ENCODE peak calls at places on chromosomes 2 and 18, in four cellular contexts. U is LNCaP clone FGC, Z is AG10803, G is tibial artery. R is an unnamed sample.

GRCh38 chr2:232476045-232476444 is 11.6 kb downstream of the ECEL1 start:
- DNase-seq in G (no peak), Z (no peak), U (no peak), R (no peak)

GRCh38 chr18:35463050-35463449 is 34.7 kb downstream of the INO80C start:
- DNase-seq in U (no peak), G (no peak), Z (no peak), R (no peak)

GRCh38 chr2:197599285-197599965 is 76.0 kb downstream of the RFTN2 start:
- DNase-seq in G (no peak), U (no peak), Z (peak), R (no peak)

GRCh38 chr2:6916736-6917070 is 509 bp upstream of the RNF144A start:
- DNase-seq in Z (no peak), G (no peak), U (no peak), R (no peak)

GRCh38 chr2:214713080-214713830 is 96.2 kb downstream of the BARD1 start:
- DNase-seq in U (peak), Z (no peak), G (no peak), R (no peak)

GRCh38 chr2:168686485-168687191 is 115.8 kb upstream of the NOSTRIN start:
- DNase-seq in U (no peak), Z (no peak), G (no peak), R (no peak)

GRCh38 chr18:1593091-1593490 is 688.4 kb downstream of the ADCYAP1 start:
- DNase-seq in U (no peak), G (no peak), Z (no peak), R (no peak)

GRCh38 chr2:150391779-150392178 is 95.7 kb downstream of the RND3 start:
- DNase-seq in U (no peak), G (no peak), Z (peak), R (no peak)

GRCh38 chr2:133390151-133390550 is 178.1 kb downstream of the NCKAP5 start:
- DNase-seq in U (no peak), Z (peak), G (no peak), R (no peak)

GRCh38 chr2:169715379-169716228 is 18.0 kb upstream of the KLHL23 start:
- DNase-seq in G (no peak), Z (peak), U (peak), R (no peak)

GRCh38 chr2:189719531-189719930 is 43.1 kb downstream of the OSGEPL1 start:
- DNase-seq in Z (no peak), G (no peak), U (no peak), R (no peak)

GRCh38 chr2:202169131-202169530 is 69.3 kb downstream of the SUMO1 start:
- DNase-seq in G (no peak), U (no peak), Z (no peak), R (no peak)

GRCh38 chr2:60439219-60439974 is 114.1 kb downstream of the BCL11A start:
- DNase-seq in U (no peak), G (peak), Z (no peak), R (no peak)
- TF ChIP-seq CTCF in U (no peak), G (no peak), Z (peak), R (no peak)

DNA sequence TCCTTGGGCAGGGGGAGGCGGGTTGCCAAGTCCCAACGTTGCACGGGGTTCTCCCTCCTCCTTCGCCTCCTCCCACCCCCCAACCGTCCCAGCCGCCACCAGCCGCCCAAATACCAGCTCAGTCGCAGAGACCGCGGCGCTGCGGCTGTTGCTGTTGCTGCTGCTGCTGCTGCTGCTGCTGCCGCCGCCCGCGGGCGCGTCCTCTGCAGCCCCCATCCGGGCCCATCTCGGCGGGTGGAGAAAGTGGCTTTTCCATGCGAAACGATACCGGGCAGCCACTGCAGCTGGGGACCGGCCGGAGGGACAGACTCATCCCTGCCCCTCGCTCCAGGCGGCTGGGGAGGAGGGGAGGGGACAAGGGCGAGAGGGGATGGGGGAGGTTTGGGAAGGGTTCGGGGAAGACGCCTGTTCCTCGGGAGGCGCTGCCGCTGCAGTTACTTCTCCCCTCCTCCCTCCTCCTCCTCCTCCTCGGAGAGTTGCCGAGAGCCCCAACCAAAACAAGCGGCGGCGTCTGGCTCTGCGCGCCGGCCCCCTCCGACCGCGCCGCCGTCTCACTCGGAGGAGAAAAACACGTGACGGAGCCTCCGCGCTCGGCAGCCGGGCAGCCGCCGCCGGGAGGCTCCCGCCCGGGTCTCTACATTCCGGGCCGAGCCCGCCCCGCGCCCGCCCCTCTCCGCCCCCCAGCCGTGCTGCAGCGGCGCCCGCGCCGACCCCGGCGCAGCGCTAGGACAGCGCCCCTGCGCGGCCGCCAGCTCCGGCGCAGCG is at the start of gene IRS1:
- DNase-seq in Z (peak), U (no peak), G (peak), R (peak)
- TF ChIP-seq CTCF in Z (peak), U (peak), G (peak), R (no peak)

GRCh38 chr2:112724611-112725525 is 4.0 kb downstream of the NT5DC4 start:
- DNase-seq in U (no peak), G (no peak), Z (no peak), R (no peak)
- TF ChIP-seq CTCF in U (peak), G (no peak), Z (peak), R (peak)

GRCh38 chr2:23954325-23955014 is 14.2 kb downstream of the UBXN2A start:
- DNase-seq in U (no peak), G (no peak), Z (peak), R (no peak)
- TF ChIP-seq CTCF in U (no peak), G (no peak), Z (peak), R (peak)

GRCh38 chr2:212530991-212531390 is 7.6 kb downstream of the ERBB4 start:
- DNase-seq in G (no peak), Z (no peak), U (no peak), R (no peak)

GRCh38 chr2:212526059-212526458 is 12.5 kb downstream of the ERBB4 start:
- DNase-seq in G (no peak), U (no peak), Z (no peak), R (no peak)

GRCh38 chr2:212531499-212531898 is 7.1 kb downstream of the ERBB4 start:
- DNase-seq in U (no peak), Z (no peak), G (no peak), R (no peak)

GRCh38 chr2:212530373-212530772 is 8.2 kb downstream of the ERBB4 start:
- DNase-seq in U (no peak), G (no peak), Z (no peak), R (no peak)

DNA sequence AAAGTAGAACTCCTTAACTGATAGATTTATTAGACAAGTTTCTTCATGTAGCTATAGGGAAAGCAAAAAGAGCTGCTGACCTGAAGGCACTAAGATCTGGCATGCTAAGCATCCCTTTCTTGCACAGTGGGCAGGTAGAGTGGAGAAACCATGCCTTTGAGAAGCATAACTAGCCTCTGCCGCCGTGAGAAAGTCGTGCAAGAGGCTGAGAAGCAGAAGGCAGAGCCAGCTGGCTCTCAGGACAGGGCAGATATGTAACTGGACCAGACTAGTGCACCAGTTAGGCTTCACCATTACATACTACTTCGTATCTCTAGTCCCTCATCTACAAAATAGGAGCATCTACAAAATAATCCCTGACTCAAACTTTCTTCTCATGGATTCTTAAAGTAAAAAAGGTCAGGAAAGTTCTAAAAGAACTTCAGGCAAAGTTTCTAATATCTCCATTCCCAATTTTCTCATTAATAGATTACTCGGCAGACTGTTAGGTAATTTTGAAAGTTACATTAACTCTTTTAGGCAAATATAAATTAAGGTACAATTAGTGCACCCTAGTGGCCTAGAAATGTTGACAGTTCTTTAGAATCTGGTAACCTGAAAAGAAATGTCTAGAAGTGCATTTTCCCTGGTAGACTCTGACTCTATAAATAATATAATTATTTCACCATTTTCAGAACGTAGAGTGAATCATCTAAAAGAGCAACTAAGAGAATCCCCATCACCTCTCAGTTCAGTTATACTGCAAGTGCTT is 10.3 kb downstream of the ERBB4 start:
- DNase-seq in G (no peak), U (no peak), Z (no peak), R (no peak)
- TF ChIP-seq CTCF in G (peak), U (peak), Z (peak), R (no peak)